ENCODE peak calls at places on chromosomes 5 and 9, in ten cellular contexts. R is lung, M is fibroblast of pulmonary artery, J is RWPE1, A is lower lobe of right lung, C is GM12865, S is GM23338, F is AG09309, I is astrocyte, L is astrocyte of the spinal cord. D is an unnamed sample.

GRCh38 chr9:89497181-89497963 is 541 bp downstream of the SEMA4D start:
- DNase-seq in R (no peak), M (no peak), J (peak), A (peak), C (peak), S (peak), F (no peak), I (no peak), L (no peak), D (no peak)

GRCh38 chr5:142821733-142822487 is 51.7 kb downstream of the ARHGAP26 start:
- DNase-seq in R (no peak), M (peak), J (peak), A (no peak), C (no peak), S (no peak), F (peak), I (peak), L (peak), D (peak)

GRCh38 chr9:86075132-86075807 is 24.1 kb downstream of the GOLM1 start:
- DNase-seq in R (no peak), M (no peak), J (no peak), A (no peak), C (no peak), S (no peak), F (no peak), I (peak), L (peak), D (no peak)

GRCh38 chr5:43037929-43038510 is 2.1 kb downstream of the ANXA2R start:
- DNase-seq in R (no peak), M (peak), J (no peak), A (no peak), C (peak), S (peak), F (no peak), I (peak), L (peak), D (peak)

GRCh38 chr9:79028101-79028500 is 543.7 kb upstream of the TLE4 start:
- DNase-seq in R (no peak), M (peak), J (peak), A (no peak), C (no peak), S (no peak), F (no peak), I (peak), L (peak), D (peak)

GRCh38 chr5:142475102-142475501 is 150.3 kb upstream of the SPRY4 start:
- DNase-seq in R (no peak), M (no peak), J (peak), A (no peak), C (no peak), S (peak), F (no peak), I (no peak), L (no peak), D (no peak)

GRCh38 chr9:131277673-131278420 is 1.5 kb upstream of the FAM78A start:
- DNase-seq in R (peak), M (peak), J (peak), A (peak), C (peak), S (peak), F (peak), I (peak), L (peak), D (peak)

GRCh38 chr5:127785098-127785927 is 82.1 kb downstream of the CCDC192 start:
- DNase-seq in R (no peak), M (peak), J (peak), A (no peak), C (peak), S (no peak), F (peak), I (peak), L (peak), D (peak)

GRCh38 chr5:61790007-61790406 is 457.9 kb downstream of the ZSWIM6 start:
- DNase-seq in R (no peak), M (no peak), J (no peak), A (no peak), C (no peak), S (no peak), F (no peak), I (no peak), L (no peak), D (no peak)

GRCh38 chr9:130268521-130269131 is 3.1 kb downstream of the HMCN2 start:
- DNase-seq in R (no peak), M (no peak), J (no peak), A (no peak), C (peak), S (peak), F (no peak), I (no peak), L (no peak), D (no peak)

GRCh38 chr9:125964702-125965225 is 217.6 kb downstream of the PBX3 start:
- DNase-seq in R (no peak), M (no peak), J (no peak), A (no peak), C (no peak), S (no peak), F (no peak), I (no peak), L (no peak), D (no peak)

GRCh38 chr9:21995652-21996275 is 1.2 kb downstream of the CDKN2B-AS1 start:
- DNase-seq in R (peak), M (peak), J (no peak), A (peak), C (peak), S (peak), F (no peak), I (peak), L (peak), D (no peak)

GRCh38 chr9:123359546-123359945 is 3.5 kb downstream of the CRB2 start:
- DNase-seq in R (no peak), M (no peak), J (no peak), A (no peak), C (no peak), S (no peak), F (no peak), I (no peak), L (no peak), D (no peak)

GRCh38 chr5:75716715-75717081 is 539 bp downstream of the POC5 start:
- DNase-seq in R (no peak), M (no peak), J (no peak), A (peak), C (no peak), S (peak), F (no peak), I (no peak), L (no peak), D (no peak)

GRCh38 chr5:65061974-65062353 is 293.2 kb downstream of the CWC27 start:
- DNase-seq in R (no peak), M (no peak), J (no peak), A (no peak), C (peak), S (no peak), F (no peak), I (no peak), L (no peak), D (no peak)

GRCh38 chr9:127847155-127847463 is 7.3 kb downstream of the ENG start:
- DNase-seq in R (no peak), M (no peak), J (no peak), A (no peak), C (no peak), S (no peak), F (no peak), I (no peak), L (no peak), D (no peak)

GRCh38 chr9:130332384-130332926 is 66.9 kb downstream of the HMCN2 start:
- DNase-seq in R (no peak), M (no peak), J (no peak), A (no peak), C (no peak), S (no peak), F (no peak), I (no peak), L (no peak), D (no peak)

GRCh38 chr9:115883467-115884329 is 269.9 kb upstream of the PAPPA start:
- DNase-seq in R (no peak), M (peak), J (peak), A (no peak), C (peak), S (peak), F (no peak), I (peak), L (peak), D (peak)

GRCh38 chr5:59188415-59189225 is 605.7 kb downstream of the RAB3C start:
- DNase-seq in R (peak), M (peak), J (peak), A (peak), C (peak), S (peak), F (no peak), I (peak), L (peak), D (peak)

GRCh38 chr5:149227168-149227826 is 44.4 kb upstream of the AFAP1L1 start:
- DNase-seq in R (no peak), M (peak), J (peak), A (no peak), C (no peak), S (no peak), F (peak), I (peak), L (peak), D (peak)

GRCh38 chr5:163407034-163407652 is 30.3 kb upstream of the CCNG1 start:
- DNase-seq in R (no peak), M (peak), J (no peak), A (no peak), C (peak), S (no peak), F (peak), I (peak), L (peak), D (peak)

GRCh38 chr9:33297455-33297854 is 7.1 kb downstream of the NFX1 start:
- DNase-seq in R (peak), M (no peak), J (no peak), A (peak), C (peak), S (no peak), F (no peak), I (no peak), L (no peak), D (no peak)

GRCh38 chr9:73180373-73180772 is 28.7 kb downstream of the ANXA1 start:
- DNase-seq in R (no peak), M (peak), J (peak), A (no peak), C (no peak), S (no peak), F (peak), I (peak), L (peak), D (peak)

GRCh38 chr5:72093231-72093630 is 14.0 kb upstream of the MAP1B start:
- DNase-seq in R (no peak), M (peak), J (peak), A (no peak), C (no peak), S (no peak), F (no peak), I (peak), L (peak), D (peak)

GRCh38 chr9:123360161-123361085 is 4.4 kb downstream of the CRB2 start:
- DNase-seq in R (peak), M (no peak), J (no peak), A (peak), C (peak), S (peak), F (no peak), I (no peak), L (no peak), D (no peak)

GRCh38 chr9:70954126-70954525 is 167.3 kb downstream of the TRPM3 start:
- DNase-seq in R (no peak), M (peak), J (peak), A (no peak), C (no peak), S (peak), F (peak), I (peak), L (peak), D (peak)

GRCh38 chr9:134707031-134707680 is 65.6 kb downstream of the COL5A1 start:
- DNase-seq in R (peak), M (peak), J (peak), A (no peak), C (no peak), S (no peak), F (peak), I (peak), L (peak), D (peak)

GRCh38 chr9:130294664-130295063 is 29.1 kb downstream of the HMCN2 start:
- DNase-seq in R (no peak), M (no peak), J (no peak), A (no peak), C (no peak), S (no peak), F (no peak), I (no peak), L (no peak), D (no peak)

GRCh38 chr9:95715911-95716435 is 159.5 kb upstream of the ERCC6L2 start:
- DNase-seq in R (no peak), M (no peak), J (no peak), A (no peak), C (no peak), S (no peak), F (no peak), I (no peak), L (no peak), D (no peak)

GRCh38 chr5:173451031-173451430 is 122.8 kb upstream of the STC2 start:
- DNase-seq in R (no peak), M (peak), J (peak), A (no peak), C (peak), S (peak), F (no peak), I (no peak), L (no peak), D (no peak)

GRCh38 chr5:93346301-93346700 is 234.7 kb downstream of the NR2F1-AS1 start:
- DNase-seq in R (no peak), M (no peak), J (no peak), A (no peak), C (no peak), S (no peak), F (no peak), I (no peak), L (no peak), D (no peak)

GRCh38 chr9:86488794-86489193 is 134.6 kb upstream of the TUT7 start:
- DNase-seq in R (no peak), M (no peak), J (no peak), A (no peak), C (no peak), S (peak), F (no peak), I (no peak), L (no peak), D (no peak)

GRCh38 chr5:5816960-5817359 is 394.5 kb downstream of the ICE1 start:
- DNase-seq in R (no peak), M (no peak), J (no peak), A (no peak), C (no peak), S (no peak), F (no peak), I (no peak), L (no peak), D (no peak)

GRCh38 chr5:123084730-123085605 is 4.1 kb upstream of the PRDM6 start:
- DNase-seq in R (no peak), M (no peak), J (no peak), A (no peak), C (no peak), S (peak), F (no peak), I (no peak), L (no peak), D (no peak)

GRCh38 chr5:155466851-155467250 is 453.3 kb downstream of the KIF4B start:
- DNase-seq in R (no peak), M (no peak), J (no peak), A (no peak), C (no peak), S (no peak), F (no peak), I (no peak), L (no peak), D (no peak)

GRCh38 chr9:136476369-136477150 is 6.3 kb downstream of the SEC16A start:
- DNase-seq in R (no peak), M (no peak), J (no peak), A (no peak), C (no peak), S (no peak), F (no peak), I (no peak), L (no peak), D (no peak)

GRCh38 chr5:81749562-81750307 is 1.2 kb downstream of the SSBP2 start:
- DNase-seq in R (peak), M (peak), J (peak), A (peak), C (peak), S (peak), F (no peak), I (no peak), L (no peak), D (no peak)

DNA sequence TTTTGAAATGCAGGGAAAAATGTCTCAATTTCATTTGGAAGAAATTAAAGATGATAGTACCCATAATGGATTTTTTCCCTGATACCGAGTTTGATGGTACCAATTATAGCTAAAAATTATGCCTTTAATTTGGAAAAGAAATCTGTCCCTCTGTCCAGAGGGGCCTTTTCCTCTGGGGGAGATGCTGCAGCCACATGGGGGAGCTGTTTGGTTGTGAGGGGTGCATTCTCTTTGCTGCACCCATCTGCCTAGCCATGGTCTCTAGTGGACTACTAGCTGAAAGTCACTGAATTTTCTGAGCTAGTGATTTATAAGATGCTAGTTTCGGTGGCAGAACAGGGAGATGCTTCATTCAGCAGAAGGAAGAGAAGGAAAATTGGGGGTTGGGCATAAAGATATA is 9.6 kb downstream of the SEC61B start:
- DNase-seq in R (no peak), M (peak), J (peak), A (no peak), C (peak), S (peak), F (no peak), I (no peak), L (no peak), D (no peak)
- TF ChIP-seq CTCF in R (no peak), M (peak), J (peak), A (peak), C (peak), S (peak), F (peak), I (peak), L (peak), D (peak)

GRCh38 chr5:55665065-55665464 is 47.1 kb downstream of the SLC38A9 start:
- DNase-seq in R (no peak), M (no peak), J (no peak), A (no peak), C (no peak), S (no peak), F (no peak), I (no peak), L (no peak), D (peak)
- TF ChIP-seq CTCF in R (no peak), M (no peak), J (no peak), A (no peak), C (no peak), S (no peak), F (no peak), I (no peak), L (no peak), D (no peak)

DNA sequence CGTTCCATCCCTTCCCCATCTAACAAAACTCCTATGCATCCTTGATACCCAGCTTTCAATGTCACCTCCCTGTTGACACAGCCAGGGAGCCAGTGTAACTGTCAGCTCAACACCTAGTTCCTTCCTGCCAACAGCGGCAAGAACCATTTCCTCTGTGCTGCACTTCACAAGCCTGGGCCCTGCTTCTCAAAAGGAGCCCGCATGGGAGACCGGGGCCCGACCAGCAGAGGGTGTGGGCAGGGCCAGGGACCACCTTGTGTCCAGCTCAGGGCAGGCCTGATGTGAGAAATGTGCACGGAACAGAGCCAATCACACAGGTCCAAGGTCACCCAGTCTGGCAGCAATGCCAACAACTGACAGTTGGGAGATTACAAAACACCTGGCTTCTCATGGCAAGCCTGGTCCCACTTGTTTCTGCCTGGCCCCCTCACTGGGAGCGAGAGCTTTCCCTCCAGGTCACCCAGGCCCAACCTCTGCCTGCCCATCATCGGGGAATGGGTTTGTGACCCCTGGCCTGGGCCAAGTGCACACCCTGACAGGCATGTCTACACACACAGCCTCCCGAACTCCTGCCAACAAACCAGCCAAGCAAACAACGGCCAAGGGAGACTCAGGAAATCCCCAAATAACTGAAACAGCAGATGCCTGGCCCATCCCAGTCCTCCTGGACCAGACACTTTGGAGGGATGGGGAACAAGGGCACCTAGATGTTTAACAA is 3.1 kb downstream of the RNF44 start:
- DNase-seq in R (no peak), M (no peak), J (peak), A (peak), C (peak), S (no peak), F (no peak), I (no peak), L (no peak), D (peak)
- TF ChIP-seq CTCF in R (no peak), M (no peak), J (no peak), A (no peak), C (no peak), S (no peak), F (no peak), I (no peak), L (peak), D (no peak)

GRCh38 chr5:38497946-38498345 is 58.5 kb downstream of the LIFR start:
- DNase-seq in R (no peak), M (peak), J (no peak), A (no peak), C (no peak), S (peak), F (no peak), I (no peak), L (peak), D (peak)
- TF ChIP-seq CTCF in R (no peak), M (peak), J (no peak), A (no peak), C (no peak), S (peak), F (peak), I (no peak), L (no peak), D (peak)

GRCh38 chr5:119267958-119268386 is 87.8 kb upstream of the TNFAIP8 start:
- DNase-seq in R (peak), M (peak), J (peak), A (peak), C (peak), S (peak), F (peak), I (peak), L (peak), D (peak)
- TF ChIP-seq CTCF in R (peak), M (peak), J (peak), A (peak), C (peak), S (peak), F (peak), I (peak), L (peak), D (peak)

DNA sequence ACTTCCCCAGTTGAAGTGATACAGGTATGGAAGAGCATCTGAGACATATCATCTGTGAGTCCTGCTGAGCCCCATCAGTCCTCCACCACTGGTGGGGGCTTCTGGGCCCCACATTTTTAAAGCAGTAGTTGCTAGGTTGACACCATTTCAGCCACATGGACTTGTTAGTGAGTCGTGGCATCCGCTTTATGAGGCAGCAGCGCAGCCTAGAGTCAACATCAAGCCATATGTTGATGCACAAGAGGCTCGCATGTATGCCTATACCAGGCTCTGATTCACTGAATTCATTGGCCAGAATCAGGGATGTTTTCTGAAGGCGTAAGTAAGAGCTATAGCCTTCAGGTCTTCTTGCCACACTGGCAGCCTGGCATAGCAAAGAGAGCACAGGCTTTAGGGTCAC is 26.8 kb downstream of the ZNF346 start:
- DNase-seq in R (no peak), M (no peak), J (no peak), A (no peak), C (no peak), S (peak), F (no peak), I (no peak), L (no peak), D (no peak)
- TF ChIP-seq CTCF in R (no peak), M (no peak), J (no peak), A (no peak), C (no peak), S (peak), F (no peak), I (no peak), L (no peak), D (no peak)

DNA sequence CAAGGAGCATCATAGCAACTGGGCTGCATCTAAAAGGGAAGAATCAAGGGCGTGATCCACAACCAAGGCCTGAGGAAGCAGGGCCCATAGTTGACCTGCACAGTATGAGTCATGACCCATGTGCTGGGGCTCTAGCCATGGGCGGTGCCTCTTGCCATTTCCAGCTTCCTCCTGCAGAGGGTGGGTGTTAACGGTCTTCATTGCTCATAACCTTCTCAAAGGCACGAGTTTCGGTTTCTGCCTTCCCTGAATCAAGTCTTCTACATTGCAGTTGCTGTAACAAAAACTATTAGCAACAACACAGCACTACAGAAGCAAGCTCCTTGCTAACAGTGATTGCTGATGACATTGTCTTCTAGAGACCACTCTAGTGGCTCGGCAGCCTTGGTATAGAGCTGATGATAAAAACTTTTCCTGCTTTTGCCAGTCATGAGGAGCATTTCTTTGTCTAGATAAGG is 66.9 kb downstream of the CTSL start:
- DNase-seq in R (peak), M (peak), J (peak), A (peak), C (peak), S (peak), F (peak), I (peak), L (peak), D (peak)
- TF ChIP-seq CTCF in R (no peak), M (peak), J (no peak), A (no peak), C (no peak), S (peak), F (peak), I (no peak), L (peak), D (peak)

GRCh38 chr5:179404321-179405053 is 59.2 kb upstream of the ADAMTS2 start:
- DNase-seq in R (no peak), M (peak), J (no peak), A (no peak), C (no peak), S (no peak), F (no peak), I (no peak), L (no peak), D (peak)
- TF ChIP-seq CTCF in R (no peak), M (peak), J (no peak), A (peak), C (no peak), S (peak), F (peak), I (no peak), L (no peak), D (peak)

D was measured in fibroblast of the aortic adventitia.